ENCODE peak calls at places on chromosomes 5 and 9, in six cellular contexts. One of them, this sample, is unnamed.

GRCh38 chr9:129776938-129777768 is 24.3 kb upstream of the PTGES start:
- DNase-seq in HCT116: peak; percentile 89
- DNase-seq in mammary epithelial cell: peak; percentile 99
- DNase-seq in K562: peak; percentile 97
- DNase-seq in tibial nerve: peak; percentile 97
- DNase-seq in hepatocyte: peak; percentile 93
- DNase-seq in this sample: peak; percentile 99

GRCh38 chr9:135506327-135507103 is 6.0 kb downstream of the MRPS2 start:
- DNase-seq in HCT116: no peak
- DNase-seq in mammary epithelial cell: no peak
- DNase-seq in K562: peak; percentile 80
- DNase-seq in tibial nerve: no peak
- DNase-seq in hepatocyte: no peak
- DNase-seq in this sample: no peak

GRCh38 chr5:67214713-67215591 is 18.4 kb upstream of the CD180 start:
- DNase-seq in HCT116: no peak
- DNase-seq in mammary epithelial cell: no peak
- DNase-seq in K562: no peak
- DNase-seq in tibial nerve: no peak
- DNase-seq in hepatocyte: peak; percentile 30
- DNase-seq in this sample: no peak

GRCh38 chr9:33731142-33731541 is 64.2 kb upstream of the PRSS3 start:
- DNase-seq in HCT116: no peak
- DNase-seq in mammary epithelial cell: no peak
- DNase-seq in K562: no peak
- DNase-seq in tibial nerve: no peak
- DNase-seq in hepatocyte: no peak
- DNase-seq in this sample: no peak

GRCh38 chr5:127562252-127562651 is 44.8 kb downstream of the PRRC1 start:
- DNase-seq in HCT116: no peak
- DNase-seq in mammary epithelial cell: no peak
- DNase-seq in K562: no peak
- DNase-seq in tibial nerve: no peak
- DNase-seq in hepatocyte: peak; percentile 30
- DNase-seq in this sample: no peak

GRCh38 chr9:128393171-128393761 is 22.1 kb downstream of the URM1 start:
- DNase-seq in HCT116: no peak
- DNase-seq in mammary epithelial cell: no peak
- DNase-seq in K562: no peak
- DNase-seq in tibial nerve: no peak
- DNase-seq in hepatocyte: no peak
- DNase-seq in this sample: no peak

GRCh38 chr5:103620851-103621547 is 58.4 kb upstream of the NUDT12 start:
- DNase-seq in HCT116: no peak
- DNase-seq in mammary epithelial cell: peak; percentile 54
- DNase-seq in K562: no peak
- DNase-seq in tibial nerve: no peak
- DNase-seq in hepatocyte: no peak
- DNase-seq in this sample: no peak

GRCh38 chr9:78188594-78188993 is 47.3 kb upstream of the CEP78 start:
- DNase-seq in HCT116: no peak
- DNase-seq in mammary epithelial cell: no peak
- DNase-seq in K562: no peak
- DNase-seq in tibial nerve: no peak
- DNase-seq in hepatocyte: no peak
- DNase-seq in this sample: no peak

GRCh38 chr9:87640385-87640795 is 85.5 kb upstream of the CTSL start:
- DNase-seq in HCT116: no peak
- DNase-seq in mammary epithelial cell: no peak
- DNase-seq in K562: no peak
- DNase-seq in tibial nerve: no peak
- DNase-seq in hepatocyte: peak; percentile 50
- DNase-seq in this sample: no peak

GRCh38 chr5:180367991-180368390 is 14.9 kb upstream of the GFPT2 start:
- DNase-seq in HCT116: no peak
- DNase-seq in mammary epithelial cell: no peak
- DNase-seq in K562: no peak
- DNase-seq in tibial nerve: no peak
- DNase-seq in hepatocyte: no peak
- DNase-seq in this sample: no peak

GRCh38 chr5:135835766-135836165 is 1.3 kb downstream of the SLC25A48 start:
- DNase-seq in HCT116: no peak
- DNase-seq in mammary epithelial cell: no peak
- DNase-seq in K562: no peak
- DNase-seq in tibial nerve: no peak
- DNase-seq in hepatocyte: no peak
- DNase-seq in this sample: no peak

GRCh38 chr5:91318727-91319126 is 64.4 kb downstream of the ARRDC3 start:
- DNase-seq in HCT116: no peak
- DNase-seq in mammary epithelial cell: no peak
- DNase-seq in K562: no peak
- DNase-seq in tibial nerve: no peak
- DNase-seq in hepatocyte: no peak
- DNase-seq in this sample: no peak

GRCh38 chr9:121674952-121675351 is 23.5 kb downstream of the DAB2IP start:
- DNase-seq in HCT116: no peak
- DNase-seq in mammary epithelial cell: peak; percentile 51
- DNase-seq in K562: no peak
- DNase-seq in tibial nerve: no peak
- DNase-seq in hepatocyte: peak; percentile 33
- DNase-seq in this sample: no peak

GRCh38 chr9:134371731-134372130 is 45.5 kb downstream of the RXRA start:
- DNase-seq in HCT116: no peak
- DNase-seq in mammary epithelial cell: peak; percentile 92
- DNase-seq in K562: no peak
- DNase-seq in tibial nerve: peak; percentile 49
- DNase-seq in hepatocyte: no peak
- DNase-seq in this sample: peak; percentile 78

GRCh38 chr5:142175461-142176142 is 67.0 kb downstream of the NDFIP1 start:
- DNase-seq in HCT116: no peak
- DNase-seq in mammary epithelial cell: no peak
- DNase-seq in K562: no peak
- DNase-seq in tibial nerve: no peak
- DNase-seq in hepatocyte: no peak
- DNase-seq in this sample: peak; percentile 48

GRCh38 chr5:62029303-62029702 is 276.7 kb upstream of the KIF2A start:
- DNase-seq in HCT116: no peak
- DNase-seq in mammary epithelial cell: peak; percentile 89
- DNase-seq in K562: no peak
- DNase-seq in tibial nerve: no peak
- DNase-seq in hepatocyte: no peak
- DNase-seq in this sample: no peak

DNA sequence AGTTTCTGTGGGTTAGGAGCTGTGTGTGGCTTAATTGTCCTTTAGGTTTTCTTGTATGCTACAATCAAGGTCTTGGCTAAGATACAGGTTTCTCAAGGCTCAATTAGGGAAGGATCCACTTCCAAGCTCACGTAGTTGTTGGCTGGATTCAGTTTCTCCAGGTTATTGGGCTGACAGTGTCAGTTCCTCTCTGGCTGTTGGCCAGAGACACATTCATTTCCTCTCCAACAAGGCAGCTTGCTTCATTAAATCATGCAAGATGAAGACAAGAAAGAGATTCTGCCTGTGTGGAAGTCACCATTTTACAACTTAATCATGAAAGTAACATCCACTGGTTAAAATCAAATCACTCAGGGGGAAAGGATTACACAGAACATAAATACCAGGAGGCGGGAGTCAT is 275.7 kb upstream of the KIF2A start:
- DNase-seq in HCT116: no peak
- DNase-seq in mammary epithelial cell: peak; percentile 31
- DNase-seq in K562: no peak
- DNase-seq in tibial nerve: no peak
- DNase-seq in hepatocyte: no peak
- DNase-seq in this sample: no peak
- H3K27ac ChIP-seq in HCT116: no peak overlapping the region
- H3K27ac ChIP-seq in mammary epithelial cell: no peak overlapping the region
- H3K27ac ChIP-seq in K562: no peak overlapping the region
- H3K27ac ChIP-seq in tibial nerve: no peak overlapping the region
- H3K27ac ChIP-seq in hepatocyte: no peak overlapping the region
- H3K27ac ChIP-seq in this sample: no peak overlapping the region

DNA sequence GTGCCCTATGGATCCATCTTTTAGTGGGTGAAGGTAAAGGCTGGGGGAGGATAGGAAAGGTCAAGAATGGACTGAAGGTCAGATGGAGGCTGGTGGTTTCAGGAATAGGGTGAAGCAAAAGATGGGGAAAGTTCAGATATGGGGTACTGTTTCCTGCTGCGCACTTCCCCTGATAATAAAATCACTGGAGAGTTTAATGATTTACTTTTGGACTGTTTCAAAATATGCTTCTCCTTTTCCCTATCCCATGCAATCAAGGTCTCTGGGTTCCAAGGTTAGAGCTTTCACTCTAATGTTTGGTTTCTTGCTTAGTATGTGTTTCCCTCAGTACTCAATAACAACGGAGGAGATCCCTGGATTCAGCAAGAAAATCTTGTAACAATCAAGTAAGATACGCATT is 10.8 kb upstream of the PPP3R2 start:
- DNase-seq in HCT116: no peak
- DNase-seq in mammary epithelial cell: no peak
- DNase-seq in K562: no peak
- DNase-seq in tibial nerve: no peak
- DNase-seq in hepatocyte: no peak
- DNase-seq in this sample: no peak
- TF ChIP-seq CTCF in HCT116: no peak
- TF ChIP-seq CTCF in mammary epithelial cell: no peak
- TF ChIP-seq CTCF in K562: no peak
- TF ChIP-seq CTCF in tibial nerve: no peak
- TF ChIP-seq CTCF in hepatocyte: no peak
- TF ChIP-seq CTCF in this sample: no peak

DNA sequence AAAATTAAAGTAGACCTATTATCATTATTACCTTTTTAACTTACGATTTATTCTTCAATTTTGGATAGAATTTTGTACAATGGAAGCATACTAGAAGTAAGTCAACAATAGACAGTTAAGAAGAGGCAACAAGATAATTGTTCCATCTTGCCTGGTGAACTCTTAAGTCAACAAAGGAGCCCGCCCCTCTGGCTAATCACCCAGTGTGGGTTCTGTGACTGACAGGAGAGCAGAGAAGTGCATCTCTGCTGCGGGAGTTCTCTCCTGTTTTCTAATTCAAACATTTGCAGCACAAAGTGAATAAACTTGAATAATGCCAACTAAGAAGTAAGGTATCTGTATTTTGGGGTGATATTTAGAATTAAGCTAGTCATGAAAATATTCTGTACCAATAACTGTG is 6.7 kb upstream of the ISL1 start:
- DNase-seq in HCT116: no peak
- DNase-seq in mammary epithelial cell: no peak
- DNase-seq in K562: no peak
- DNase-seq in tibial nerve: no peak
- DNase-seq in hepatocyte: no peak
- DNase-seq in this sample: no peak
- H3K4me3 ChIP-seq in HCT116: no peak overlapping the region
- H3K4me3 ChIP-seq in mammary epithelial cell: no peak overlapping the region
- H3K4me3 ChIP-seq in K562: no peak overlapping the region
- H3K4me3 ChIP-seq in tibial nerve: no peak overlapping the region
- H3K4me3 ChIP-seq in hepatocyte: no peak overlapping the region
- H3K4me3 ChIP-seq in this sample: no peak overlapping the region

GRCh38 chr9:94799578-94800264 is 73.2 kb downstream of the AOPEP start:
- DNase-seq in HCT116: no peak
- DNase-seq in mammary epithelial cell: peak; percentile 47
- DNase-seq in K562: no peak
- DNase-seq in tibial nerve: no peak
- DNase-seq in hepatocyte: peak; percentile 48
- DNase-seq in this sample: no peak

GRCh38 chr9:94798201-94798600 is 71.7 kb downstream of the AOPEP start:
- DNase-seq in HCT116: no peak
- DNase-seq in mammary epithelial cell: no peak
- DNase-seq in K562: no peak
- DNase-seq in tibial nerve: no peak
- DNase-seq in hepatocyte: no peak
- DNase-seq in this sample: no peak

GRCh38 chr9:94800424-94801117 is 74.1 kb downstream of the AOPEP start:
- DNase-seq in HCT116: no peak
- DNase-seq in mammary epithelial cell: no peak
- DNase-seq in K562: no peak
- DNase-seq in tibial nerve: peak; percentile 31
- DNase-seq in hepatocyte: no peak
- DNase-seq in this sample: no peak

GRCh38 chr9:94796687-94797086 is 70.2 kb downstream of the AOPEP start:
- DNase-seq in HCT116: no peak
- DNase-seq in mammary epithelial cell: no peak
- DNase-seq in K562: no peak
- DNase-seq in tibial nerve: no peak
- DNase-seq in hepatocyte: no peak
- DNase-seq in this sample: no peak

DNA sequence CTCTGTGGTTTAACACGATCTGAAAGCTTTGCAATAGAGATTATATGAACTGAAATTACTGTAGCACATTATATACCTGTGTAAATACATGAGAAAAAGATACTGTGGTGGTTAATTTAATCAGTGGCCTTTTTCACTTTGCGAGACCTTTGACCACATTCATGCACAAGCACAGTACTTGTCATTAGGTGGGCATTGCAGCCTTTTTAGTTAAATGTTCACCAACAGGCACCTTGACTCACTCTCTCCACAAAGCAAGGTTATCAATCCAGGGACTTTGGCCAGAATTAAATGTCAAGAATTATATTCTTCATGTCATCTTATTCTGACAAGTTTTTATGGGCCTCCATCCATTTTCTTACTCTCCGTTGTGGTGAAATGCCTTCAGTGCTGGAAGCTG is 72.2 kb downstream of the AOPEP start:
- DNase-seq in HCT116: no peak
- DNase-seq in mammary epithelial cell: no peak
- DNase-seq in K562: no peak
- DNase-seq in tibial nerve: no peak
- DNase-seq in hepatocyte: no peak
- DNase-seq in this sample: no peak
- H3K27ac ChIP-seq in HCT116: no peak overlapping the region
- H3K27ac ChIP-seq in mammary epithelial cell: no peak overlapping the region
- H3K27ac ChIP-seq in K562: no peak overlapping the region
- H3K27ac ChIP-seq in tibial nerve: peak overlapping the region; percentile 89
- H3K27ac ChIP-seq in hepatocyte: peak overlapping the region; percentile 90
- H3K27ac ChIP-seq in this sample: no peak overlapping the region

DNA sequence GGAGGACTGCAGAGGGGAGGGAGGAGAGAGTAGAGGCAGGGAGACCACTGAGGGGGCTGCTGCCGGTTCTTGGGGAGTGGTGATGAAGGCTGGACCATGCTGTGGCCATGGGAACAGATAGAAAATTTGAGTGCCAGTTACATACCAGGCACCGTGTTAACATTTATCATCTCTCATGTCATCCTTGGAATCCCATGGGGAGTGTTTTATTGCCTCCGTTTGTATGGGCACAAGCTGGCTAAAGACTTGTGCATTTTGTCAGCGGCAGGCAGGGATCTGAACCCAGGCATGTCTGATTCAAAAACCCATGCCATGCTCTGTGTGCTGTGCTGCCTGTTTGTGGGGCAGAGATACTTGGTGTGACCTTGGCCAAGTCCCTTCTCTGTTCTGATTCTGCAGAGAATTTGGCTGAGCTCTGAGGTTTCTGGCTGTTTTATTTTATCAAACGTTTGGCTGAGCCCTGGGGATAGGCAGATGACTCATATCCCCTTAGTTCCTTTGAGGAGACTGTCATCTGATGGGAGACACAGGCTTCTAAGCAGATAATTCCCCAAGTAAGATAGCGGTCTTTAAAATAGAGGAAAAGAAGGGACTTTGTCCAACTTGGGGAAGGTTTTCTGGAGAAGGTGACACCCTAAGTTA is 22.2 kb downstream of the COL27A1 start:
- DNase-seq in HCT116: no peak
- DNase-seq in mammary epithelial cell: peak; percentile 33
- DNase-seq in K562: no peak
- DNase-seq in tibial nerve: no peak
- DNase-seq in hepatocyte: no peak
- DNase-seq in this sample: no peak
- TF ChIP-seq CTCF in HCT116: no peak
- TF ChIP-seq CTCF in mammary epithelial cell: no peak
- TF ChIP-seq CTCF in K562: no peak
- TF ChIP-seq CTCF in tibial nerve: no peak
- TF ChIP-seq CTCF in hepatocyte: no peak
- TF ChIP-seq CTCF in this sample: no peak